ENCODE peak calls at places on chromosomes 16 and 17, in four cellular contexts. One of them, this sample, is unnamed.

GRCh38 chr16:27665881-27666280 is 115.9 kb downstream of the KATNIP start:
- DNase-seq in endothelial cell: no peak
- DNase-seq in NCI-H2029 treated with DMSO at 0.1 percent for 48 hours: no peak
- DNase-seq in brain microvascular endothelial cell: no peak
- DNase-seq in this sample: no peak

GRCh38 chr17:47275245-47275984 is 21.8 kb downstream of the ITGB3 start:
- DNase-seq in endothelial cell: peak
- DNase-seq in NCI-H2029 treated with DMSO at 0.1 percent for 48 hours: no peak
- DNase-seq in brain microvascular endothelial cell: peak
- DNase-seq in this sample: peak

GRCh38 chr16:4313563-4314531 is 2.0 kb upstream of the GLIS2 start:
- DNase-seq in endothelial cell: peak
- DNase-seq in NCI-H2029 treated with DMSO at 0.1 percent for 48 hours: no peak
- DNase-seq in brain microvascular endothelial cell: no peak
- DNase-seq in this sample: peak

GRCh38 chr17:40121886-40122465 is at the start of gene MSL1:
- DNase-seq in endothelial cell: peak
- DNase-seq in NCI-H2029 treated with DMSO at 0.1 percent for 48 hours: peak
- DNase-seq in brain microvascular endothelial cell: peak
- DNase-seq in this sample: peak

GRCh38 chr17:3034578-3034920 is 28.9 kb downstream of the OR1D5 start:
- DNase-seq in endothelial cell: no peak
- DNase-seq in NCI-H2029 treated with DMSO at 0.1 percent for 48 hours: no peak
- DNase-seq in brain microvascular endothelial cell: no peak
- DNase-seq in this sample: no peak

GRCh38 chr17:45231481-45232116 is 9.9 kb downstream of the FMNL1 start:
- DNase-seq in endothelial cell: peak
- DNase-seq in NCI-H2029 treated with DMSO at 0.1 percent for 48 hours: no peak
- DNase-seq in brain microvascular endothelial cell: no peak
- DNase-seq in this sample: no peak

GRCh38 chr16:86924537-86924936 is 346.2 kb downstream of the FOXL1 start:
- DNase-seq in endothelial cell: no peak
- DNase-seq in NCI-H2029 treated with DMSO at 0.1 percent for 48 hours: no peak
- DNase-seq in brain microvascular endothelial cell: peak
- DNase-seq in this sample: no peak

GRCh38 chr16:31131841-31132271 is 3.7 kb downstream of the PRSS8 start:
- DNase-seq in endothelial cell: no peak
- DNase-seq in NCI-H2029 treated with DMSO at 0.1 percent for 48 hours: no peak
- DNase-seq in brain microvascular endothelial cell: no peak
- DNase-seq in this sample: no peak

GRCh38 chr17:43832976-43833829 is at the start of gene MPP3:
- DNase-seq in endothelial cell: peak
- DNase-seq in NCI-H2029 treated with DMSO at 0.1 percent for 48 hours: no peak
- DNase-seq in brain microvascular endothelial cell: peak
- DNase-seq in this sample: peak

GRCh38 chr16:55214412-55214811 is 109.6 kb upstream of the IRX6 start:
- DNase-seq in endothelial cell: no peak
- DNase-seq in NCI-H2029 treated with DMSO at 0.1 percent for 48 hours: no peak
- DNase-seq in brain microvascular endothelial cell: no peak
- DNase-seq in this sample: no peak

GRCh38 chr17:67784364-67785121 is 40.8 kb upstream of the BPTF start:
- DNase-seq in endothelial cell: peak
- DNase-seq in NCI-H2029 treated with DMSO at 0.1 percent for 48 hours: no peak
- DNase-seq in brain microvascular endothelial cell: no peak
- DNase-seq in this sample: no peak

GRCh38 chr16:67430504-67431076 is 331 bp upstream of the HSD11B2 start:
- DNase-seq in endothelial cell: peak
- DNase-seq in NCI-H2029 treated with DMSO at 0.1 percent for 48 hours: no peak
- DNase-seq in brain microvascular endothelial cell: no peak
- DNase-seq in this sample: peak

GRCh38 chr17:76544916-76545365 is 5.1 kb downstream of the PRCD start:
- DNase-seq in endothelial cell: no peak
- DNase-seq in NCI-H2029 treated with DMSO at 0.1 percent for 48 hours: no peak
- DNase-seq in brain microvascular endothelial cell: no peak
- DNase-seq in this sample: no peak

GRCh38 chr17:36586138-36586537 is 5.5 kb upstream of the DHRS11 start:
- DNase-seq in endothelial cell: no peak
- DNase-seq in NCI-H2029 treated with DMSO at 0.1 percent for 48 hours: no peak
- DNase-seq in brain microvascular endothelial cell: no peak
- DNase-seq in this sample: no peak

GRCh38 chr17:68207651-68208253 is 40.1 kb upstream of the AMZ2 start:
- DNase-seq in endothelial cell: no peak
- DNase-seq in NCI-H2029 treated with DMSO at 0.1 percent for 48 hours: no peak
- DNase-seq in brain microvascular endothelial cell: no peak
- DNase-seq in this sample: no peak

GRCh38 chr16:73240928-73241327 is 193.0 kb upstream of the ZFHX3 start:
- DNase-seq in endothelial cell: no peak
- DNase-seq in NCI-H2029 treated with DMSO at 0.1 percent for 48 hours: no peak
- DNase-seq in brain microvascular endothelial cell: no peak
- DNase-seq in this sample: no peak

GRCh38 chr17:1104222-1104621 is 75.6 kb downstream of the ABR start:
- DNase-seq in endothelial cell: no peak
- DNase-seq in NCI-H2029 treated with DMSO at 0.1 percent for 48 hours: no peak
- DNase-seq in brain microvascular endothelial cell: no peak
- DNase-seq in this sample: no peak

GRCh38 chr16:1037023-1037933 is 35.3 kb upstream of the SSTR5 start:
- DNase-seq in endothelial cell: no peak
- DNase-seq in NCI-H2029 treated with DMSO at 0.1 percent for 48 hours: no peak
- DNase-seq in brain microvascular endothelial cell: no peak
- DNase-seq in this sample: no peak

GRCh38 chr16:4316732-4317461 is 1.0 kb downstream of the GLIS2 start:
- DNase-seq in endothelial cell: no peak
- DNase-seq in NCI-H2029 treated with DMSO at 0.1 percent for 48 hours: no peak
- DNase-seq in brain microvascular endothelial cell: no peak
- DNase-seq in this sample: no peak

GRCh38 chr17:34177642-34178041 is 77.4 kb upstream of the CCL2 start:
- DNase-seq in endothelial cell: no peak
- DNase-seq in NCI-H2029 treated with DMSO at 0.1 percent for 48 hours: no peak
- DNase-seq in brain microvascular endothelial cell: no peak
- DNase-seq in this sample: no peak

GRCh38 chr16:4962716-4963115 is 4.6 kb downstream of the SEC14L5 start:
- DNase-seq in endothelial cell: no peak
- DNase-seq in NCI-H2029 treated with DMSO at 0.1 percent for 48 hours: no peak
- DNase-seq in brain microvascular endothelial cell: no peak
- DNase-seq in this sample: no peak

GRCh38 chr17:4808378-4808767 is 1.4 kb downstream of the PLD2 start:
- DNase-seq in endothelial cell: no peak
- DNase-seq in NCI-H2029 treated with DMSO at 0.1 percent for 48 hours: no peak
- DNase-seq in brain microvascular endothelial cell: no peak
- DNase-seq in this sample: no peak

GRCh38 chr16:80509872-80510271 is 30.9 kb upstream of the DYNLRB2 start:
- DNase-seq in endothelial cell: no peak
- DNase-seq in NCI-H2029 treated with DMSO at 0.1 percent for 48 hours: no peak
- DNase-seq in brain microvascular endothelial cell: no peak
- DNase-seq in this sample: no peak

GRCh38 chr16:12853972-12854371 is 47.4 kb upstream of the SHISA9 start:
- DNase-seq in endothelial cell: no peak
- DNase-seq in NCI-H2029 treated with DMSO at 0.1 percent for 48 hours: no peak
- DNase-seq in brain microvascular endothelial cell: no peak
- DNase-seq in this sample: no peak

GRCh38 chr17:263271-263670 is 81.8 kb upstream of the DOC2B start:
- DNase-seq in endothelial cell: no peak
- DNase-seq in NCI-H2029 treated with DMSO at 0.1 percent for 48 hours: no peak
- DNase-seq in brain microvascular endothelial cell: no peak
- DNase-seq in this sample: no peak

GRCh38 chr17:45042346-45043120 is 8.9 kb downstream of the DCAKD start:
- DNase-seq in endothelial cell: no peak
- DNase-seq in NCI-H2029 treated with DMSO at 0.1 percent for 48 hours: peak
- DNase-seq in brain microvascular endothelial cell: no peak
- DNase-seq in this sample: no peak

This sample was measured in progenitor cell of endocrine pancreas.